ENCODE peak calls at places on chromosomes 3 and 15, in ten cellular contexts. O is aorta; Q is hypothalamus; M is COLO829; F is activated CD8-positive, alpha-beta memory T cell treated with anti-CD3 and anti-CD28 coated beads, Interleukin-2, amount 50 U/mL, for 4 hours; U is activated CD8-positive, alpha-beta T cell treated with anti-CD3 and anti-CD28 coated beads, Interleukin-2, amount 10 ng/mL, durations not matched to agents 7 days and 5 days; C is left cardiac atrium; B is stimulated activated CD8-positive, alpha-beta memory T cell treated with anti-CD3 and anti-CD28 coated beads, Interleukin-7, amount 100 ng/mL, for 4 hours; V is activated T-helper 1 cell treated with Interleukin-2 at 50 U/mL for 16 hours; I is GM23248. G is an unnamed sample.

GRCh38 chr3:150743508-150743907 is 19.5 kb downstream of the SIAH2 start:
- DNase-seq in O (no peak), Q (no peak), M (no peak), F (no peak), U (no peak), C (no peak), B (no peak), V (no peak), I (peak), G (no peak)

GRCh38 chr3:38725726-38726410 is 76.4 kb upstream of the SCN5A start:
- DNase-seq in O (no peak), Q (no peak), M (no peak), F (no peak), U (no peak), C (peak), B (no peak), V (no peak), I (peak), G (no peak)

GRCh38 chr3:73188707-73189106 is 127.2 kb downstream of the EBLN2 start:
- DNase-seq in O (no peak), Q (no peak), M (no peak), F (no peak), U (no peak), C (no peak), B (no peak), V (no peak), I (no peak), G (no peak)

GRCh38 chr3:112056451-112056929 is 22.0 kb downstream of the TMPRSS7 start:
- DNase-seq in O (no peak), Q (no peak), M (no peak), F (no peak), U (no peak), C (no peak), B (no peak), V (no peak), I (peak), G (no peak)

GRCh38 chr15:51356983-51357382 is 15.5 kb downstream of the GLDN start:
- DNase-seq in O (no peak), Q (no peak), M (no peak), F (no peak), U (no peak), C (no peak), B (no peak), V (no peak), I (no peak), G (no peak)

GRCh38 chr3:161977063-161977462 is 480.5 kb downstream of the OTOL1 start:
- DNase-seq in O (no peak), Q (no peak), M (peak), F (no peak), U (no peak), C (no peak), B (no peak), V (no peak), I (peak), G (no peak)

GRCh38 chr15:78339559-78339958 is 594 bp upstream of the CRABP1 start:
- DNase-seq in O (no peak), Q (no peak), M (no peak), F (no peak), U (no peak), C (no peak), B (no peak), V (no peak), I (no peak), G (no peak)

GRCh38 chr3:161401389-161401788 is 30.1 kb upstream of the SPTSSB start:
- DNase-seq in O (no peak), Q (no peak), M (no peak), F (no peak), U (no peak), C (no peak), B (no peak), V (no peak), I (no peak), G (no peak)

GRCh38 chr15:51888593-51889195 is 59.2 kb downstream of the TMOD3 start:
- DNase-seq in O (no peak), Q (no peak), M (no peak), F (no peak), U (no peak), C (no peak), B (no peak), V (no peak), I (peak), G (peak)

GRCh38 chr3:16686679-16687078 is 81.5 kb upstream of the DAZL start:
- DNase-seq in O (no peak), Q (no peak), M (no peak), F (no peak), U (no peak), C (no peak), B (no peak), V (no peak), I (no peak), G (no peak)

GRCh38 chr3:126307083-126307482 is 50.1 kb downstream of the KLF15 start:
- DNase-seq in O (no peak), Q (no peak), M (no peak), F (no peak), U (no peak), C (no peak), B (no peak), V (no peak), I (no peak), G (no peak)

GRCh38 chr15:51274956-51275355 is 63.4 kb downstream of the CYP19A1 start:
- DNase-seq in O (no peak), Q (no peak), M (no peak), F (no peak), U (no peak), C (no peak), B (no peak), V (no peak), I (no peak), G (no peak)

GRCh38 chr15:75725719-75726607 is 13.3 kb upstream of the CSPG4 start:
- DNase-seq in O (peak), Q (no peak), M (no peak), F (no peak), U (no peak), C (no peak), B (no peak), V (no peak), I (peak), G (no peak)

GRCh38 chr15:46129145-46129544 is 494.3 kb downstream of the SQOR start:
- DNase-seq in O (no peak), Q (no peak), M (no peak), F (no peak), U (no peak), C (no peak), B (no peak), V (no peak), I (no peak), G (no peak)

GRCh38 chr3:37793889-37794591 is 67.6 kb upstream of the CTDSPL start:
- DNase-seq in O (no peak), Q (no peak), M (no peak), F (no peak), U (no peak), C (no peak), B (no peak), V (no peak), I (no peak), G (no peak)

GRCh38 chr3:141740349-141740748 is 2.3 kb downstream of the RNF7 start:
- DNase-seq in O (no peak), Q (no peak), M (no peak), F (no peak), U (no peak), C (no peak), B (no peak), V (no peak), I (no peak), G (no peak)

GRCh38 chr15:70154440-70155347 is 57.0 kb upstream of the TLE3 start:
- DNase-seq in O (no peak), Q (no peak), M (no peak), F (no peak), U (no peak), C (peak), B (no peak), V (no peak), I (no peak), G (no peak)

GRCh38 chr3:141707741-141708203 is 30.3 kb upstream of the RNF7 start:
- DNase-seq in O (no peak), Q (no peak), M (peak), F (no peak), U (no peak), C (no peak), B (no peak), V (no peak), I (peak), G (no peak)

GRCh38 chr3:172678068-172678467 is 32.8 kb downstream of the NCEH1 start:
- DNase-seq in O (no peak), Q (no peak), M (no peak), F (no peak), U (no peak), C (no peak), B (no peak), V (no peak), I (no peak), G (no peak)

GRCh38 chr3:5194801-5195509 is 7.4 kb downstream of the EDEM1 start:
- DNase-seq in O (no peak), Q (no peak), M (peak), F (no peak), U (peak), C (no peak), B (peak), V (no peak), I (peak), G (peak)

GRCh38 chr3:57283366-57283765 is 9.1 kb downstream of the ASB14 start:
- DNase-seq in O (no peak), Q (no peak), M (no peak), F (no peak), U (no peak), C (no peak), B (no peak), V (no peak), I (no peak), G (no peak)

GRCh38 chr3:160685144-160685766 is 8.3 kb downstream of the ARL14 start:
- DNase-seq in O (no peak), Q (no peak), M (no peak), F (no peak), U (no peak), C (no peak), B (no peak), V (no peak), I (peak), G (no peak)

GRCh38 chr3:188253800-188254452 is 100.0 kb downstream of the LPP start:
- DNase-seq in O (no peak), Q (no peak), M (no peak), F (no peak), U (no peak), C (no peak), B (no peak), V (no peak), I (no peak), G (no peak)

GRCh38 chr3:182848906-182849305 is 55.6 kb downstream of the ATP11B start:
- DNase-seq in O (no peak), Q (no peak), M (no peak), F (no peak), U (no peak), C (no peak), B (no peak), V (no peak), I (no peak), G (no peak)

GRCh38 chr15:94840794-94841587 is 609.6 kb downstream of the MCTP2 start:
- DNase-seq in O (peak), Q (no peak), M (no peak), F (no peak), U (no peak), C (no peak), B (no peak), V (no peak), I (peak), G (no peak)